ENCODE peak calls at places on chromosome 6, in seven cellular contexts. One of them, this sample, is unnamed.

GRCh38 chr6:139698526-139699182 is 324.2 kb upstream of the CITED2 start:
- DNase-seq in HL-60: peak
- DNase-seq in A172: no peak
- DNase-seq in skeletal muscle cell: no peak
- DNase-seq in dorsolateral prefrontal cortex: no peak
- DNase-seq in GM12892: no peak
- DNase-seq in posterior cingulate gyrus: no peak
- DNase-seq in this sample: no peak

GRCh38 chr6:10521104-10521808 is at the start of gene GCNT2:
- DNase-seq in GM12892: no peak
- DNase-seq in posterior cingulate gyrus: no peak
- DNase-seq in skeletal muscle cell: no peak
- DNase-seq in A172: peak
- DNase-seq in HL-60: no peak
- DNase-seq in dorsolateral prefrontal cortex: no peak
- DNase-seq in this sample: no peak

GRCh38 chr6:169839029-169839481 is 87.6 kb downstream of the ERMARD start:
- DNase-seq in A172: no peak
- DNase-seq in posterior cingulate gyrus: peak
- DNase-seq in HL-60: no peak
- DNase-seq in GM12892: no peak
- DNase-seq in dorsolateral prefrontal cortex: no peak
- DNase-seq in skeletal muscle cell: no peak
- DNase-seq in this sample: no peak

GRCh38 chr6:41693281-41693838 is 42.0 kb downstream of the TFEB start:
- DNase-seq in A172: no peak
- DNase-seq in HL-60: no peak
- DNase-seq in posterior cingulate gyrus: peak
- DNase-seq in dorsolateral prefrontal cortex: peak
- DNase-seq in skeletal muscle cell: no peak
- DNase-seq in GM12892: no peak
- DNase-seq in this sample: no peak

GRCh38 chr6:6317825-6318733 is 2.4 kb downstream of the F13A1 start:
- DNase-seq in GM12892: no peak
- DNase-seq in A172: no peak
- DNase-seq in skeletal muscle cell: no peak
- DNase-seq in dorsolateral prefrontal cortex: peak
- DNase-seq in posterior cingulate gyrus: peak
- DNase-seq in HL-60: no peak
- DNase-seq in this sample: no peak

GRCh38 chr6:169974663-169975062 is 223.2 kb downstream of the ERMARD start:
- DNase-seq in skeletal muscle cell: no peak
- DNase-seq in dorsolateral prefrontal cortex: peak
- DNase-seq in A172: no peak
- DNase-seq in posterior cingulate gyrus: peak
- DNase-seq in HL-60: no peak
- DNase-seq in GM12892: no peak
- DNase-seq in this sample: no peak

GRCh38 chr6:69427882-69428281 is 368.9 kb downstream of the LMBRD1 start:
- DNase-seq in skeletal muscle cell: no peak
- DNase-seq in posterior cingulate gyrus: no peak
- DNase-seq in dorsolateral prefrontal cortex: no peak
- DNase-seq in A172: no peak
- DNase-seq in GM12892: no peak
- DNase-seq in HL-60: no peak
- DNase-seq in this sample: no peak

GRCh38 chr6:129501401-129502051 is 208.5 kb downstream of the ARHGAP18 start:
- DNase-seq in posterior cingulate gyrus: peak
- DNase-seq in dorsolateral prefrontal cortex: no peak
- DNase-seq in GM12892: no peak
- DNase-seq in skeletal muscle cell: peak
- DNase-seq in HL-60: no peak
- DNase-seq in A172: peak
- DNase-seq in this sample: no peak

GRCh38 chr6:99822741-99823512 is 171.1 kb downstream of the MCHR2 start:
- DNase-seq in A172: peak
- DNase-seq in dorsolateral prefrontal cortex: no peak
- DNase-seq in GM12892: peak
- DNase-seq in skeletal muscle cell: peak
- DNase-seq in HL-60: peak
- DNase-seq in posterior cingulate gyrus: no peak
- DNase-seq in this sample: no peak

GRCh38 chr6:143545976-143546547 is 34.5 kb upstream of the FUCA2 start:
- DNase-seq in skeletal muscle cell: no peak
- DNase-seq in HL-60: no peak
- DNase-seq in A172: no peak
- DNase-seq in GM12892: no peak
- DNase-seq in posterior cingulate gyrus: no peak
- DNase-seq in dorsolateral prefrontal cortex: no peak
- DNase-seq in this sample: no peak

GRCh38 chr6:164097557-164098398 is 683.3 kb downstream of the QKI start:
- DNase-seq in skeletal muscle cell: peak
- DNase-seq in HL-60: peak
- DNase-seq in dorsolateral prefrontal cortex: no peak
- DNase-seq in posterior cingulate gyrus: no peak
- DNase-seq in A172: peak
- DNase-seq in GM12892: no peak
- DNase-seq in this sample: no peak

GRCh38 chr6:33613794-33614166 is 7.3 kb upstream of the ITPR3 start:
- DNase-seq in GM12892: no peak
- DNase-seq in HL-60: no peak
- DNase-seq in A172: peak
- DNase-seq in skeletal muscle cell: no peak
- DNase-seq in posterior cingulate gyrus: no peak
- DNase-seq in dorsolateral prefrontal cortex: no peak
- DNase-seq in this sample: no peak

GRCh38 chr6:31586596-31586995 is 519 bp downstream of the LST1 start:
- DNase-seq in HL-60: peak
- DNase-seq in posterior cingulate gyrus: no peak
- DNase-seq in skeletal muscle cell: no peak
- DNase-seq in GM12892: no peak
- DNase-seq in A172: no peak
- DNase-seq in dorsolateral prefrontal cortex: no peak
- DNase-seq in this sample: no peak

GRCh38 chr6:77173472-77174074 is 289.7 kb downstream of the HTR1B start:
- DNase-seq in skeletal muscle cell: no peak
- DNase-seq in GM12892: no peak
- DNase-seq in HL-60: no peak
- DNase-seq in A172: no peak
- DNase-seq in dorsolateral prefrontal cortex: no peak
- DNase-seq in posterior cingulate gyrus: no peak
- DNase-seq in this sample: no peak

GRCh38 chr6:130485870-130486269 is 120.1 kb downstream of the TMEM200A start:
- DNase-seq in dorsolateral prefrontal cortex: no peak
- DNase-seq in A172: no peak
- DNase-seq in GM12892: no peak
- DNase-seq in skeletal muscle cell: no peak
- DNase-seq in posterior cingulate gyrus: no peak
- DNase-seq in HL-60: no peak
- DNase-seq in this sample: no peak

GRCh38 chr6:11425431-11425871 is 112.1 kb upstream of the TMEM170B start:
- DNase-seq in posterior cingulate gyrus: no peak
- DNase-seq in HL-60: no peak
- DNase-seq in skeletal muscle cell: no peak
- DNase-seq in dorsolateral prefrontal cortex: no peak
- DNase-seq in A172: no peak
- DNase-seq in GM12892: no peak
- DNase-seq in this sample: no peak

GRCh38 chr6:12767016-12767415 is 50.4 kb downstream of the PHACTR1 start:
- DNase-seq in A172: no peak
- DNase-seq in skeletal muscle cell: no peak
- DNase-seq in HL-60: no peak
- DNase-seq in posterior cingulate gyrus: no peak
- DNase-seq in GM12892: no peak
- DNase-seq in dorsolateral prefrontal cortex: no peak
- DNase-seq in this sample: no peak

GRCh38 chr6:129701721-129702455 is 8.1 kb downstream of the ARHGAP18 start:
- DNase-seq in posterior cingulate gyrus: no peak
- DNase-seq in dorsolateral prefrontal cortex: no peak
- DNase-seq in HL-60: no peak
- DNase-seq in GM12892: no peak
- DNase-seq in skeletal muscle cell: peak
- DNase-seq in A172: no peak
- DNase-seq in this sample: no peak

GRCh38 chr6:13808806-13809205 is 5.6 kb downstream of the MCUR1 start:
- DNase-seq in HL-60: no peak
- DNase-seq in skeletal muscle cell: no peak
- DNase-seq in dorsolateral prefrontal cortex: no peak
- DNase-seq in A172: no peak
- DNase-seq in posterior cingulate gyrus: no peak
- DNase-seq in GM12892: no peak
- DNase-seq in this sample: no peak

GRCh38 chr6:106290032-106290431 is 35.5 kb downstream of the ATG5 start:
- DNase-seq in A172: no peak
- DNase-seq in HL-60: no peak
- DNase-seq in dorsolateral prefrontal cortex: no peak
- DNase-seq in posterior cingulate gyrus: no peak
- DNase-seq in skeletal muscle cell: no peak
- DNase-seq in GM12892: no peak
- DNase-seq in this sample: no peak

GRCh38 chr6:15026832-15027231 is 219.0 kb upstream of the JARID2 start:
- DNase-seq in posterior cingulate gyrus: no peak
- DNase-seq in HL-60: no peak
- DNase-seq in GM12892: no peak
- DNase-seq in skeletal muscle cell: no peak
- DNase-seq in dorsolateral prefrontal cortex: no peak
- DNase-seq in A172: peak
- DNase-seq in this sample: no peak

GRCh38 chr6:159487636-159488035 is 205.4 kb downstream of the SOD2 start:
- DNase-seq in skeletal muscle cell: peak
- DNase-seq in HL-60: no peak
- DNase-seq in A172: peak
- DNase-seq in posterior cingulate gyrus: no peak
- DNase-seq in dorsolateral prefrontal cortex: no peak
- DNase-seq in GM12892: no peak
- DNase-seq in this sample: no peak

GRCh38 chr6:53979468-53980067 is 131.7 kb upstream of the MLIP start:
- DNase-seq in skeletal muscle cell: no peak
- DNase-seq in A172: peak
- DNase-seq in HL-60: peak
- DNase-seq in dorsolateral prefrontal cortex: no peak
- DNase-seq in GM12892: peak
- DNase-seq in posterior cingulate gyrus: no peak
- DNase-seq in this sample: no peak

GRCh38 chr6:39610229-39610628 is 115.0 kb downstream of the KIF6 start:
- DNase-seq in posterior cingulate gyrus: no peak
- DNase-seq in HL-60: no peak
- DNase-seq in GM12892: no peak
- DNase-seq in A172: no peak
- DNase-seq in skeletal muscle cell: no peak
- DNase-seq in dorsolateral prefrontal cortex: no peak
- DNase-seq in this sample: no peak

GRCh38 chr6:19446570-19446969 is 390.6 kb upstream of the ID4 start:
- DNase-seq in HL-60: no peak
- DNase-seq in GM12892: no peak
- DNase-seq in posterior cingulate gyrus: no peak
- DNase-seq in A172: no peak
- DNase-seq in dorsolateral prefrontal cortex: no peak
- DNase-seq in skeletal muscle cell: no peak
- DNase-seq in this sample: no peak

GRCh38 chr6:170147832-170148708 is 142.8 kb downstream of the DLL1 start:
- DNase-seq in GM12892: no peak
- DNase-seq in posterior cingulate gyrus: peak
- DNase-seq in A172: no peak
- DNase-seq in HL-60: no peak
- DNase-seq in skeletal muscle cell: no peak
- DNase-seq in dorsolateral prefrontal cortex: peak
- DNase-seq in this sample: no peak

GRCh38 chr6:100892116-100892515 is 11.0 kb upstream of the ASCC3 start:
- DNase-seq in posterior cingulate gyrus: no peak
- DNase-seq in skeletal muscle cell: no peak
- DNase-seq in dorsolateral prefrontal cortex: no peak
- DNase-seq in A172: no peak
- DNase-seq in GM12892: no peak
- DNase-seq in HL-60: no peak
- DNase-seq in this sample: no peak

GRCh38 chr6:153325661-153326060 is 194.6 kb upstream of the RGS17 start:
- DNase-seq in HL-60: no peak
- DNase-seq in skeletal muscle cell: no peak
- DNase-seq in dorsolateral prefrontal cortex: no peak
- DNase-seq in A172: no peak
- DNase-seq in GM12892: no peak
- DNase-seq in posterior cingulate gyrus: no peak
- DNase-seq in this sample: no peak

GRCh38 chr6:17705778-17706579 is 746 bp downstream of the NUP153 start:
- DNase-seq in skeletal muscle cell: no peak
- DNase-seq in dorsolateral prefrontal cortex: no peak
- DNase-seq in posterior cingulate gyrus: peak
- DNase-seq in A172: peak
- DNase-seq in HL-60: peak
- DNase-seq in GM12892: peak
- DNase-seq in this sample: no peak

GRCh38 chr6:91081452-91082067 is 494.7 kb upstream of the MAP3K7 start:
- DNase-seq in skeletal muscle cell: no peak
- DNase-seq in dorsolateral prefrontal cortex: no peak
- DNase-seq in posterior cingulate gyrus: no peak
- DNase-seq in GM12892: peak
- DNase-seq in A172: peak
- DNase-seq in HL-60: peak
- DNase-seq in this sample: peak

GRCh38 chr6:24752503-24752902 is 22.2 kb upstream of the GMNN start:
- DNase-seq in GM12892: no peak
- DNase-seq in skeletal muscle cell: no peak
- DNase-seq in dorsolateral prefrontal cortex: no peak
- DNase-seq in A172: no peak
- DNase-seq in HL-60: no peak
- DNase-seq in posterior cingulate gyrus: no peak
- DNase-seq in this sample: no peak

GRCh38 chr6:48032156-48032555 is 78.8 kb downstream of the PTCHD4 start:
- DNase-seq in A172: peak
- DNase-seq in posterior cingulate gyrus: no peak
- DNase-seq in HL-60: no peak
- DNase-seq in dorsolateral prefrontal cortex: no peak
- DNase-seq in GM12892: no peak
- DNase-seq in skeletal muscle cell: peak
- DNase-seq in this sample: no peak

GRCh38 chr6:47741807-47742206 is 40.0 kb upstream of the OPN5 start:
- DNase-seq in HL-60: no peak
- DNase-seq in skeletal muscle cell: no peak
- DNase-seq in A172: peak
- DNase-seq in posterior cingulate gyrus: no peak
- DNase-seq in GM12892: no peak
- DNase-seq in dorsolateral prefrontal cortex: no peak
- DNase-seq in this sample: no peak

GRCh38 chr6:12392490-12392889 is 102.3 kb downstream of the EDN1 start:
- DNase-seq in A172: no peak
- DNase-seq in skeletal muscle cell: peak
- DNase-seq in GM12892: no peak
- DNase-seq in posterior cingulate gyrus: no peak
- DNase-seq in dorsolateral prefrontal cortex: no peak
- DNase-seq in HL-60: no peak
- DNase-seq in this sample: no peak

This sample was measured in hypothalamus.